ENCODE peak calls at places on chromosome 1, in eight cellular contexts. Z is activated naive CD4-positive, alpha-beta T cell; L is heart left ventricle; P is Daoy; Q is choroid plexus epithelial cell; E is adrenal gland; N is substantia nigra; C is occipital lobe. J is an unnamed sample.

GRCh38 chr1:199178646-199179045 is 539.8 kb downstream of the PTPRC start:
- DNase-seq in E (no peak), P (no peak), Q (no peak), C (no peak), N (no peak), Z (no peak), L (no peak), J (no peak)

GRCh38 chr1:201223852-201224670 is 33.4 kb downstream of the IGFN1 start:
- DNase-seq in Z (no peak), P (no peak), L (no peak), N (no peak), Q (no peak), C (no peak), E (no peak), J (no peak)

GRCh38 chr1:229203030-229203751 is 67.7 kb upstream of the RAB4A start:
- DNase-seq in E (no peak), Z (no peak), N (no peak), C (no peak), Q (peak), L (no peak), P (peak), J (no peak)

GRCh38 chr1:169999357-169999756 is 75.1 kb downstream of the KIFAP3 start:
- DNase-seq in L (no peak), N (peak), P (peak), C (peak), E (peak), Q (peak), Z (no peak), J (no peak)

GRCh38 chr1:108502624-108503023 is 52.5 kb downstream of the NBPF6 start:
- DNase-seq in Q (no peak), N (no peak), Z (no peak), L (no peak), P (peak), C (no peak), E (no peak), J (no peak)

GRCh38 chr1:209162651-209163050 is 420.9 kb upstream of the CAMK1G start:
- DNase-seq in E (no peak), L (no peak), C (no peak), N (no peak), Z (no peak), Q (no peak), P (no peak), J (no peak)

GRCh38 chr1:17161926-17162800 is 42.8 kb upstream of the PADI1 start:
- DNase-seq in P (no peak), Z (no peak), Q (no peak), N (no peak), L (no peak), C (no peak), E (no peak), J (no peak)

GRCh38 chr1:88683516-88683847 is 591 bp upstream of the PKN2 start:
- DNase-seq in L (peak), N (peak), C (peak), P (no peak), Q (peak), Z (peak), E (peak), J (no peak)

GRCh38 chr1:197320991-197321531 is 53.0 kb downstream of the CRB1 start:
- DNase-seq in E (no peak), Z (no peak), Q (peak), P (peak), L (no peak), N (peak), C (no peak), J (no peak)

GRCh38 chr1:187971851-187972250 is 1143.1 kb downstream of the PLA2G4A start:
- DNase-seq in L (no peak), Z (no peak), P (no peak), C (no peak), E (no peak), Q (no peak), N (no peak), J (no peak)

GRCh38 chr1:53962395-53962794 is 16.2 kb downstream of the LRRC42 start:
- DNase-seq in L (no peak), P (no peak), Z (no peak), Q (no peak), C (no peak), E (no peak), N (no peak), J (no peak)

GRCh38 chr1:208150810-208151458 is 93.2 kb downstream of the PLXNA2 start:
- DNase-seq in L (no peak), Z (no peak), E (no peak), P (no peak), Q (no peak), C (no peak), N (no peak), J (no peak)

GRCh38 chr1:197775282-197776262 is at the start of gene DENND1B:
- DNase-seq in P (peak), C (peak), L (peak), Z (peak), Q (peak), E (peak), N (peak), J (peak)